ENCODE peak calls at places on chromosomes 7 and 10, in seven cellular contexts. A, U, H, B, M, O and S are unnamed samples.

GRCh38 chr10:70648427-70648826 is 23.9 kb upstream of the ADAMTS14 start:
- DNase-seq in A (no peak), U (no peak), H (no peak), B (no peak), M (peak), O (peak), S (peak)

GRCh38 chr7:84183741-84184140 is 10.8 kb downstream of the SEMA3A start:
- DNase-seq in A (no peak), U (no peak), H (no peak), B (no peak), M (no peak), O (no peak), S (no peak)

GRCh38 chr7:74454948-74455804 is 1.5 kb downstream of the GTF2IRD1 start:
- DNase-seq in A (no peak), U (no peak), H (peak), B (no peak), M (no peak), O (no peak), S (no peak)

GRCh38 chr10:133183646-133184378 is 23.8 kb downstream of the KNDC1 start:
- DNase-seq in A (no peak), U (no peak), H (no peak), B (no peak), M (no peak), O (no peak), S (no peak)

GRCh38 chr7:156160811-156161210 is 348.5 kb upstream of the SHH start:
- DNase-seq in A (no peak), U (no peak), H (no peak), B (no peak), M (no peak), O (no peak), S (no peak)

GRCh38 chr7:127704211-127704610 is 52.2 kb downstream of the SND1 start:
- DNase-seq in A (no peak), U (no peak), H (no peak), B (no peak), M (no peak), O (no peak), S (no peak)

GRCh38 chr10:48594371-48594770 is 10.5 kb downstream of the ARHGAP22 start:
- DNase-seq in A (no peak), U (no peak), H (no peak), B (no peak), M (no peak), O (no peak), S (no peak)

GRCh38 chr10:21681156-21681555 is 147.1 kb downstream of the MLLT10 start:
- DNase-seq in A (no peak), U (no peak), H (no peak), B (no peak), M (no peak), O (no peak), S (no peak)

GRCh38 chr10:75424553-75424952 is 6.9 kb upstream of the LRMDA start:
- DNase-seq in A (peak), U (no peak), H (no peak), B (no peak), M (no peak), O (no peak), S (peak)

GRCh38 chr7:148708026-148708685 is 9.5 kb downstream of the CUL1 start:
- DNase-seq in A (no peak), U (no peak), H (no peak), B (peak), M (no peak), O (no peak), S (no peak)

GRCh38 chr7:85186083-85186520 is 754 bp downstream of the SEMA3D start:
- DNase-seq in A (peak), U (no peak), H (peak), B (no peak), M (no peak), O (peak), S (peak)

GRCh38 chr10:115093286-115093775 is at the start of gene ATRNL1:
- DNase-seq in A (peak), U (no peak), H (no peak), B (no peak), M (no peak), O (no peak), S (no peak)

GRCh38 chr7:81594767-81595166 is 175.1 kb downstream of the HGF start:
- DNase-seq in A (no peak), U (no peak), H (no peak), B (no peak), M (no peak), O (peak), S (no peak)

GRCh38 chr10:132371641-132372081 is 25.3 kb upstream of the PWWP2B start:
- DNase-seq in A (no peak), U (no peak), H (no peak), B (no peak), M (no peak), O (no peak), S (peak)

GRCh38 chr7:33179519-33179918 is 50.2 kb downstream of the BBS9 start:
- DNase-seq in A (no peak), U (no peak), H (no peak), B (no peak), M (no peak), O (no peak), S (no peak)

GRCh38 chr7:135260470-135260869 is 26.8 kb downstream of the STRA8 start:
- DNase-seq in A (no peak), U (no peak), H (no peak), B (no peak), M (no peak), O (no peak), S (no peak)

GRCh38 chr10:69248117-69248730 is 28.1 kb downstream of the HKDC1 start:
- DNase-seq in A (no peak), U (no peak), H (no peak), B (no peak), M (no peak), O (no peak), S (no peak)

GRCh38 chr7:44059219-44060090 is 5.9 kb downstream of the PGAM2 start:
- DNase-seq in A (peak), U (no peak), H (no peak), B (no peak), M (no peak), O (no peak), S (peak)

GRCh38 chr10:62424026-62424425 is 49.9 kb downstream of the ZNF365 start:
- DNase-seq in A (no peak), U (no peak), H (no peak), B (no peak), M (no peak), O (peak), S (no peak)
- TF ChIP-seq CTCF in A (no peak), U (no peak), H (no peak), B (no peak), M (no peak), O (peak), S (no peak)

GRCh38 chr10:122019414-122019975 is 30.5 kb downstream of the TACC2 start:
- DNase-seq in A (no peak), U (no peak), H (peak), B (no peak), M (peak), O (no peak), S (no peak)

GRCh38 chr10:122021421-122021820 is 32.5 kb downstream of the TACC2 start:
- DNase-seq in A (peak), U (no peak), H (peak), B (no peak), M (no peak), O (peak), S (no peak)

GRCh38 chr10:122018951-122019413 is 30.0 kb downstream of the TACC2 start:
- DNase-seq in A (no peak), U (no peak), H (peak), B (no peak), M (peak), O (no peak), S (peak)

GRCh38 chr10:122021828-122022227 is 32.9 kb downstream of the TACC2 start:
- DNase-seq in A (peak), U (no peak), H (peak), B (no peak), M (no peak), O (no peak), S (no peak)

DNA sequence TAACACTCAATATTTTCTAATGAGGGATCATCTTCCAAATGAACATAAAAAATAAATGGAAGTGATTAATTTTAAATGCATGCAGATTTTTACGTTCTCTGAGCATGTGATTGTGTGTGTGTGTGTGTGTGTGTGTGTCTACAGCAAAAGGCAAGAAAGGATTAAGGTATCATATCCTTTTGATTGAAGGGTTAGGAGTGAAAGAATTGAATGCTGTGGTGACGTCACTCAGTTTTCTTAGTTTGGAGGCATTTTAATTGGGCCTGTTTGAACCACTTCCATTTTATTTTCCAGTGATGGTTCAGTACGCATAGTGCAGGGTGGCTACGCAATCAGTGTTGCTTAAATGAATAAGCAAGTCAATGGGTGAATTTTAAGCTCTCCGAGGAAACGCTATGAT is 31.2 kb downstream of the TACC2 start:
- DNase-seq in A (no peak), U (no peak), H (no peak), B (no peak), M (no peak), O (no peak), S (no peak)
- H3K4me3 ChIP-seq in A (no peak), U (no peak), H (peak), B (no peak), M (peak), O (no peak), S (no peak)

DNA sequence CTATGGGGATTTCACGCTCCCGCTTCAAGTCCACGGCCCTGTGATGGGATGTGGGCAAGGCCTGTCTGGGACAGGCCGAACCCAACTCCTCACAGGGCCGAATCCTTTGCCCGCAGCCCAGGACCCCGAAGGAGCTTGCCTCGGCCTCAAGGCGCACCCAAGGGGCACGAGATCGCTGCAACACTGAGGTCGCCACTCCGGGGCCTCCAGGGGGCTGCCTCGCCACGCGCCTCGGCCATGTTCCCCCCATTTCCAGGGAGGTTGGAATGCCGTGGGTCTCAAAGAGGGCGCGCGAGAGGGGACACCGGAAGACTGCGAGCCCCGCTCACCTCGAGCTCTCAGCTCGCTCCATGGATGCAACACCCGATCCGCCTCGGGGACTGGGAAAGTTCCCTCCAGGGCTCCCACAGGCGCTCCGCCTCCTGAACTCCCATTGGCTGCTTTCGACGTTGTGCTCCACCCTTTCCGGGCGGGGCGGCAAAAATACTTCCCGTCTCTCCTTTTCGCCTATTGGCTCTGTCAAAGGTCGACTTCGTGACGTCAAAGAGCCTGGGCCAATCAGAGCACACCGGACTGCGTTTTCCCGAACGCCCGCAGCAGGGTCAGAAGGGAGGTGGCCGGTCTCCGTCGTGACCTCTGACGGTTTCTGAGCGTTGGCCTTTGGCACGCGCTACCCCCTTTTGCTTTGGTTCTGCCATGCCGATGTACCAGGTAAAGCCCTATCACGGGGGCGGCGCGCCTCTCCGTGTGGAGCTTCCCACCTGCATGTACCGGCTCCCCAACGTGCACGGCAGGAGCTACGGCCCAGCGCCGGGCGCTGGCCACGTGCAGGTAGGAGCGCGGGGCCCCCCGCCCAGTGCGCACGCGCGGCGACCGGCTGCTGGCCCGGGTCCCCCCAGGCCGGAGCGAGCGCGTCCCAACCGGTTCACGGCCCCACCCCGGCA is at the start of the genes AIMP2 and PMS2:
- DNase-seq in A (peak), U (peak), H (peak), B (peak), M (peak), O (peak), S (peak)
- TF ChIP-seq CTCF in A (no peak), U (peak), H (peak), B (no peak), M (no peak), O (no peak), S (no peak)

GRCh38 chr10:112374724-112375541 is 1.0 kb downstream of the ACSL5 start:
- DNase-seq in A (no peak), U (no peak), H (no peak), B (peak), M (peak), O (no peak), S (no peak)

GRCh38 chr10:112379635-112380296 is 5.8 kb downstream of the ACSL5 start:
- DNase-seq in A (no peak), U (no peak), H (no peak), B (no peak), M (peak), O (peak), S (no peak)

GRCh38 chr10:112373912-112374338 is at the start of gene ACSL5:
- DNase-seq in A (no peak), U (no peak), H (no peak), B (no peak), M (no peak), O (no peak), S (no peak)

GRCh38 chr10:112375721-112376577 is 2.0 kb downstream of the ACSL5 start:
- DNase-seq in A (peak), U (no peak), H (peak), B (peak), M (peak), O (peak), S (no peak)

GRCh38 chr10:112376578-112376855 is 2.6 kb downstream of the ACSL5 start:
- DNase-seq in A (no peak), U (no peak), H (no peak), B (peak), M (no peak), O (no peak), S (no peak)
- H3K4me3 ChIP-seq in A (peak), U (no peak), H (peak), B (peak), M (peak), O (no peak), S (peak)

GRCh38 chr10:60950312-60950711 is 6.3 kb upstream of the RHOBTB1 start:
- DNase-seq in A (no peak), U (no peak), H (no peak), B (no peak), M (no peak), O (no peak), S (no peak)
- TF ChIP-seq CTCF in A (no peak), U (no peak), H (no peak), B (no peak), M (no peak), O (no peak), S (no peak)

GRCh38 chr10:32471232-32471631 is 25.3 kb downstream of the CCDC7 start:
- DNase-seq in A (no peak), U (no peak), H (no peak), B (no peak), M (no peak), O (no peak), S (no peak)
- H3K4me3 ChIP-seq in A (no peak), U (no peak), H (no peak), B (no peak), M (no peak), O (no peak), S (no peak)

DNA sequence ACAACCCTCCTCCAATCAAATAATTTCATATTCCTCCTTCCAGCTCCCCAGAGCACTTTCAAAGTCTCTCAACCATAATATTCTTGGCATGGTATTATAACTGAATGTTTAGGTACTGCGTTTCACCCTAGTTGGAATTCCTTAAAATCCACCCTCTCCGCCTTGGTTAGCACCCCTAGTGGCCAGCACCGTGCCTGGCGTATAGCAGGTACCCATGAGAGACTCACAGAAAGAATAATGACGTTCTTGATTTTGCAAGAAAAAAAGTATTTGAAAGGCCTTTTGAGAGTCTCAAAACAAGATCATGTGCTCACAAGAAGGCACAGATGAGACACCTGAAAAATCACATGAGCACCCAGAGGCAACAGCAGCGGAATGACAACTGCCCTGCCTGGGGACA is 50.8 kb downstream of the GLI3 start:
- DNase-seq in A (no peak), U (no peak), H (no peak), B (no peak), M (no peak), O (no peak), S (no peak)
- TF ChIP-seq CTCF in A (no peak), U (no peak), H (no peak), B (peak), M (peak), O (peak), S (no peak)

DNA sequence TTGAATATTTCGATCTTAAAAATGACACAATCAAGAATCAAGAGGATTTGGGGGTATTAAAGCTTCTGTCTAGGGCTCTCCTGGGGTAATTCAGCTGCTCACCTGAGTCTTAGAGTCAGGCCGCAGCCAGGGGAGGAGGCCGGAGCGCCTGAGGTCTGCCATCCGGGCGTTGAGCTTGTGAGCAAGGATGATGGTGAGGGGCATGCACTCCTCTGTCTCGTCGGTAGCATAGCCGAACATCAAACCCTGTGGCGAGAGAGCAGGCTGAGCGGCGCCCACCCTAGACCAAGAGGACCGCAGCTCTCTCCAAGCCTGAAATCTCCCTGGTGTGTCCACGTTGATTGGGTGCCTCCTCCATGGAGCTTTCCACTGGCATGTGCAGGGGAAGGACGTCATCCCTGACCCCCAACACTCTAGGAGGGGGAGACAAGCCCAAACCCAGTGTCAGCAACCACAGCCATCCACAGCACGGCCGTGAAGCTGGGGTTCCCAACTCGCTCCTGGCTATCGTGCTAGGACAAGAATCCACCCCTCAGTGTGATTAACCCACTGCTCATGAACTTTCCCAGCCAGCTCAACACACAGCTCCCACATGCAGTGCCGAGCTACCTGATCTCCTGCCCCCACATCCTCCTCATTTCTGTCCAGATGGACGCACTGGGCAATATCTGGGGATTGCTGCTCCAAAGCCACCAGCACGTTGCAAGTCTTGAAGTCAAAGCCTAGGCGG is 9.2 kb downstream of the MAT1A start:
- DNase-seq in A (no peak), U (no peak), H (no peak), B (no peak), M (no peak), O (no peak), S (no peak)
- H3K4me3 ChIP-seq in A (no peak), U (no peak), H (no peak), B (no peak), M (no peak), O (no peak), S (no peak)

GRCh38 chr10:102602272-102603045 is 41.8 kb upstream of the TRIM8 start:
- DNase-seq in A (peak), U (no peak), H (no peak), B (no peak), M (no peak), O (peak), S (peak)

GRCh38 chr10:102605712-102606111 is 38.6 kb upstream of the TRIM8 start:
- DNase-seq in A (peak), U (no peak), H (no peak), B (no peak), M (peak), O (no peak), S (no peak)

GRCh38 chr10:102603946-102604345 is 40.3 kb upstream of the TRIM8 start:
- DNase-seq in A (peak), U (no peak), H (no peak), B (peak), M (no peak), O (no peak), S (no peak)

GRCh38 chr10:102601639-102602038 is 42.6 kb upstream of the TRIM8 start:
- DNase-seq in A (no peak), U (no peak), H (no peak), B (no peak), M (no peak), O (no peak), S (no peak)

GRCh38 chr10:102604379-102604960 is 39.8 kb upstream of the TRIM8 start:
- DNase-seq in A (peak), U (no peak), H (no peak), B (no peak), M (peak), O (peak), S (no peak)
- TF ChIP-seq CTCF in A (no peak), U (no peak), H (no peak), B (no peak), M (no peak), O (peak), S (no peak)